ENCODE peak calls at places on chromosomes 2 and 18, in seven cellular contexts. I, O, C, N, L, J and B are unnamed samples.
A peak's percentile ranks its signal among the peaks of the same experiment; 100 is the strongest.

GRCh38 chr18:8361941-8362471 is 247.2 kb upstream of the RAB12 start:
- DNase-seq in I (no peak), O (no peak), C (no peak), N (no peak), L (no peak), J (no peak), B (no peak)

GRCh38 chr2:218691234-218691633 is 19.3 kb downstream of the STK36 start:
- DNase-seq in I (no peak), O (no peak), C (no peak), N (no peak), L (no peak), J (no peak), B (no peak)

GRCh38 chr2:200442471-200442870 is 67.4 kb downstream of the KCTD18 start:
- DNase-seq in I (no peak), O (no peak), C (no peak), N (no peak), L (no peak), J (no peak), B (no peak)

GRCh38 chr2:121066526-121066925 is 218.5 kb downstream of the TFCP2L1 start:
- DNase-seq in I (no peak), O (no peak), C (no peak), N (no peak), L (no peak), J (no peak), B (no peak)

GRCh38 chr2:86072271-86072858 is 33.3 kb downstream of the POLR1A start:
- DNase-seq in I (peak; percentile 38), O (no peak), C (peak; percentile 53), N (no peak), L (no peak), J (no peak), B (no peak)

GRCh38 chr18:24271381-24272331 is 126.0 kb downstream of the OSBPL1A start:
- DNase-seq in I (peak; percentile 70), O (peak; percentile 66), C (peak; percentile 72), N (no peak), L (peak; percentile 90), J (peak; percentile 59), B (peak; percentile 68)

GRCh38 chr2:27049422-27050280 is 1.8 kb upstream of the AGBL5 start:
- DNase-seq in I (peak; percentile 55), O (no peak), C (peak; percentile 48), N (no peak), L (peak; percentile 72), J (peak; percentile 68), B (peak; percentile 67)

GRCh38 chr2:23523651-23524260 is 138.8 kb downstream of the KLHL29 start:
- DNase-seq in I (peak; percentile 71), O (peak; percentile 29), C (peak; percentile 69), N (no peak), L (peak; percentile 31), J (no peak), B (peak; percentile 79)

GRCh38 chr2:126714191-126714965 is 58.4 kb downstream of the GYPC start:
- DNase-seq in I (no peak), O (no peak), C (no peak), N (no peak), L (no peak), J (no peak), B (no peak)

GRCh38 chr18:22344908-22345670 is 72.6 kb downstream of the CTAGE1 start:
- DNase-seq in I (no peak), O (no peak), C (no peak), N (no peak), L (no peak), J (no peak), B (no peak)

GRCh38 chr2:2787301-2787907 is 456.3 kb upstream of the MYT1L start:
- DNase-seq in I (no peak), O (no peak), C (no peak), N (no peak), L (no peak), J (peak; percentile 81), B (no peak)

GRCh38 chr2:176852667-176853066 is 359.9 kb upstream of the HNRNPA3 start:
- DNase-seq in I (no peak), O (no peak), C (no peak), N (no peak), L (no peak), J (no peak), B (no peak)

GRCh38 chr2:240598311-240598911 is 11.9 kb downstream of the CAPN10 start:
- DNase-seq in I (peak; percentile 14), O (no peak), C (peak; percentile 10), N (no peak), L (no peak), J (peak; percentile 4), B (peak; percentile 3)

GRCh38 chr2:55887906-55888625 is 35.5 kb downstream of the EFEMP1 start:
- DNase-seq in I (peak; percentile 23), O (peak; percentile 93), C (no peak), N (no peak), L (no peak), J (no peak), B (no peak)

GRCh38 chr18:46343940-46344372 is 239.8 kb downstream of the HAUS1 start:
- DNase-seq in I (peak; percentile 25), O (peak; percentile 44), C (no peak), N (peak; percentile 8), L (peak; percentile 52), J (no peak), B (no peak)

GRCh38 chr2:222336931-222337330 is 38.1 kb upstream of the PAX3 start:
- DNase-seq in I (no peak), O (no peak), C (no peak), N (no peak), L (no peak), J (no peak), B (no peak)

GRCh38 chr2:145599761-145600160 is 1079.8 kb upstream of the ZEB2 start:
- DNase-seq in I (no peak), O (peak; percentile 41), C (no peak), N (no peak), L (no peak), J (no peak), B (no peak)

GRCh38 chr2:64988420-64989125 is 626 bp upstream of the SLC1A4 start:
- DNase-seq in I (peak; percentile 71), O (peak; percentile 53), C (peak; percentile 67), N (peak; percentile 92), L (peak; percentile 88), J (peak; percentile 61), B (peak; percentile 88)

GRCh38 chr2:54148391-54148790 is 33.0 kb downstream of the ACYP2 start:
- DNase-seq in I (no peak), O (no peak), C (no peak), N (no peak), L (no peak), J (no peak), B (no peak)

GRCh38 chr2:233062447-233062842 is 2.3 kb downstream of the INPP5D start:
- DNase-seq in I (no peak), O (no peak), C (no peak), N (no peak), L (no peak), J (no peak), B (no peak)

GRCh38 chr2:241268716-241269445 is 46.6 kb downstream of the HDLBP start:
- DNase-seq in I (no peak), O (peak; percentile 66), C (no peak), N (no peak), L (no peak), J (no peak), B (no peak)

DNA sequence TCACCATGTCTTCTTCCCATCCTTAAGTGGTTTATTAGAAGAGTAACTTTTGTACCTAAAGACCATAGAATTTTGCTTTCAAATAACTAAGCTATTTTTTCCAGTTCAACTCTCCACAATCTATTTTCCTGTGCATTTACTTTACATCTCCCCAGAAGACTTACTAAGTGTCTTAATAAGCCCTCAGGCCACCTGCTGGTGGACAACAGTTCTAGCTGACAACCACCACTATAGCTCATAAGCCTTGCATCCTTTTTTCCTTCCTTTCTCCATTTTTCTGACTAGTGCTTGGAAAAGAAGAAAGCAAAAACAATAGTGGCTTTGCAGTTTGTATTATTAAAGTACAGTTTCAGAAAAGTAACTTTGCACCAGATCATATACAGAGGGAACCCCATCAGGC is 149.5 kb upstream of the TMEM200C start:
- DNase-seq in I (no peak), O (no peak), C (no peak), N (no peak), L (no peak), J (no peak), B (no peak)
- TF ChIP-seq CTCF in I (no peak), O (no peak), C (no peak), N (no peak), L (no peak), J (no peak), B (peak; percentile 3)

GRCh38 chr2:48364100-48364499 is 165.9 kb upstream of the STON1 start:
- DNase-seq in I (no peak), O (peak; percentile 48), C (no peak), N (no peak), L (no peak), J (no peak), B (no peak)

GRCh38 chr2:48358982-48359381 is 171.0 kb upstream of the STON1 start:
- DNase-seq in I (no peak), O (no peak), C (no peak), N (no peak), L (no peak), J (no peak), B (no peak)

GRCh38 chr2:48357351-48357750 is 172.6 kb upstream of the STON1 start:
- DNase-seq in I (no peak), O (no peak), C (no peak), N (no peak), L (no peak), J (no peak), B (no peak)

GRCh38 chr2:48365476-48365875 is 164.5 kb upstream of the STON1 start:
- DNase-seq in I (no peak), O (no peak), C (no peak), N (no peak), L (no peak), J (no peak), B (no peak)

DNA sequence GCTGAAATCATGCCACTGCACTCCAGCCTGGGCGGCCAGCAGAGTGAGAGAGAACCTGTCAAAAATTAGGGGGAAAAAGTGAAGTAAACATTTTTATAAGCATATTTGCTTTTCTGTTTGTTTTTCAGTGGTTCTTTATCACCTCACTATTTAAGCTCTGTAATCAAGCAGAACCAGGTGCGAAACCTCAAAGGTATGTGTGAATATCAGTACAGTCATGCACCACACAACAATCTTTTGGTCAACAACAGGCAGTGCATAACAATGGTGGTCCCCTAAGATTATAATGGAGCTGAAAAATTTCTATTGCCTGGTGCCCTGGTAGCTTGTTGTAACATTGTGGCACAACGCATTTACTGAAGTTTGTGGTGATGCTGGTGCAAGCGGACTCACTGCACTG is 167.4 kb upstream of the STON1 start:
- DNase-seq in I (no peak), O (no peak), C (no peak), N (no peak), L (no peak), J (no peak), B (no peak)
- H3K36me3 ChIP-seq in I (no peaks in the 10 kb centered on the region), O (peaks cover 1% of the 10 kb centered on the region), C (no peaks in the 10 kb centered on the region), N (peaks cover 70% of the 10 kb centered on the region), L (no peaks in the 10 kb centered on the region), J (no peaks in the 10 kb centered on the region), B (no peaks in the 10 kb centered on the region)

DNA sequence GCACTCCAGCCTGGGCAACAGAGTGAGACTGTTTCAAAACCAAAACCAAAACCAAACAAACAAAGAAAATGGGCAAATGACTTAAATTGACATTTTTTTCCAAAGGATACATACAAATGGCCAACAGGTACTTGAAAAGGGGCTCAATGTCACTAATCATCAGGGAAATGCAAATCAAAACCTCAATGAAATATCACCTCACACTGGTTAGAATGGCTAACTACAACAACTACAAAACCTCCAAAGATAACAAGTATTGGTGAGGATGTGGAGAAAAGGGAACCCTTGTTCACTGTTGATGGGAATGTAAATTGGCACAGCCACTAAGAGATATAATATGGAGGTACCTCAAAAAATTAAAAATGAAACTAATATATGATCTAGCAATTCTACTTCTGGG is 213.2 kb upstream of the HS6ST1 start:
- DNase-seq in I (no peak), O (peak; percentile 21), C (no peak), N (no peak), L (no peak), J (no peak), B (no peak)
- TF ChIP-seq CTCF in I (no peak), O (peak; percentile 2), C (peak; percentile 19), N (peak; percentile 25), L (peak; percentile 15), J (peak; percentile 20), B (peak; percentile 22)

GRCh38 chr2:111156529-111156928 is 35.8 kb downstream of the BCL2L11 start:
- DNase-seq in I (no peak), O (no peak), C (no peak), N (no peak), L (no peak), J (no peak), B (no peak)
- H3K36me3 ChIP-seq in I (no peaks in the 10 kb centered on the region), O (peaks cover 7% of the 10 kb centered on the region), C (no peaks in the 10 kb centered on the region), N (peaks cover 75% of the 10 kb centered on the region), L (peaks cover 2% of the 10 kb centered on the region), J (peaks cover 8% of the 10 kb centered on the region), B (no peaks in the 10 kb centered on the region)